ENCODE peak calls at places on chromosomes 4 and X, in seven cellular contexts. U is mammary epithelial cell, K is kidney epithelial cell, R is cardiac muscle cell, I is AG10803, H is GM23338, G is choroid plexus epithelial cell. M is an unnamed sample.

GRCh38 chrX:48456628-48457027 is 13.4 kb downstream of the SLC38A5 start:
- DNase-seq in U (no peak), K (no peak), R (no peak), I (no peak), H (no peak), G (no peak), M (no peak)

GRCh38 chrX:136725446-136726104 is 55.2 kb downstream of the ARHGEF6 start:
- DNase-seq in U (peak), K (no peak), R (peak), I (peak), H (no peak), G (peak), M (peak)

GRCh38 chr4:41212221-41213203 is 1.8 kb downstream of the APBB2 start:
- DNase-seq in U (peak), K (no peak), R (peak), I (peak), H (peak), G (peak), M (peak)

GRCh38 chr4:112817933-112818921 is 181.3 kb downstream of the LARP7 start:
- DNase-seq in U (peak), K (peak), R (peak), I (peak), H (peak), G (peak), M (peak)

GRCh38 chr4:189128341-189128740 is 812.3 kb upstream of the FRG1 start:
- DNase-seq in U (peak), K (no peak), R (no peak), I (no peak), H (no peak), G (no peak), M (no peak)

GRCh38 chrX:45344597-45344996 is 143.9 kb upstream of the DIPK2B start:
- DNase-seq in U (no peak), K (no peak), R (peak), I (peak), H (no peak), G (peak), M (peak)

GRCh38 chr4:157664726-157665125 is 444.2 kb downstream of the GRIA2 start:
- DNase-seq in U (peak), K (peak), R (peak), I (peak), H (no peak), G (peak), M (peak)

GRCh38 chrX:56792270-56793111 is 63.4 kb downstream of the NBDY start:
- DNase-seq in U (no peak), K (no peak), R (no peak), I (no peak), H (no peak), G (no peak), M (no peak)

GRCh38 chr4:46016306-46016705 is 107.5 kb downstream of the GABRG1 start:
- DNase-seq in U (no peak), K (no peak), R (peak), I (no peak), H (peak), G (peak), M (no peak)

GRCh38 chr4:151694819-151695730 is 65.7 kb downstream of the GATB start:
- DNase-seq in U (no peak), K (no peak), R (no peak), I (no peak), H (no peak), G (no peak), M (peak)

GRCh38 chr4:8641256-8641655 is 48.7 kb downstream of the CPZ start:
- DNase-seq in U (no peak), K (no peak), R (no peak), I (no peak), H (no peak), G (no peak), M (no peak)

GRCh38 chrX:152904151-152905080 is 6.5 kb downstream of the ZNF185 start:
- DNase-seq in U (peak), K (peak), R (peak), I (peak), H (peak), G (peak), M (peak)

GRCh38 chr4:128955751-128956150 is 137.6 kb downstream of the SCLT1 start:
- DNase-seq in U (no peak), K (no peak), R (no peak), I (no peak), H (no peak), G (no peak), M (no peak)

GRCh38 chr4:153224474-153224873 is 20.2 kb downstream of the TRIM2 start:
- DNase-seq in U (no peak), K (no peak), R (no peak), I (no peak), H (no peak), G (no peak), M (no peak)

GRCh38 chr4:147741190-147741788 is 9.4 kb downstream of the ARHGAP10 start:
- DNase-seq in U (peak), K (no peak), R (peak), I (peak), H (no peak), G (peak), M (no peak)

GRCh38 chr4:7968262-7968896 is 28.7 kb upstream of the AFAP1 start:
- DNase-seq in U (no peak), K (no peak), R (peak), I (no peak), H (no peak), G (no peak), M (no peak)

GRCh38 chr4:3041192-3042142 is 32.9 kb downstream of the HTT-AS start:
- DNase-seq in U (peak), K (no peak), R (peak), I (peak), H (peak), G (peak), M (peak)

GRCh38 chr4:1902243-1902642 is 31.1 kb downstream of the NSD2 start:
- DNase-seq in U (no peak), K (no peak), R (no peak), I (no peak), H (no peak), G (no peak), M (no peak)

GRCh38 chr4:3342182-3342854 is 49.5 kb downstream of the RGS12 start:
- DNase-seq in U (no peak), K (peak), R (peak), I (peak), H (no peak), G (peak), M (peak)

GRCh38 chr4:109600431-109600830 is 40.4 kb downstream of the MCUB start:
- DNase-seq in U (no peak), K (no peak), R (no peak), I (no peak), H (no peak), G (no peak), M (no peak)

GRCh38 chr4:107896158-107896645 is 35.1 kb upstream of the CYP2U1 start:
- DNase-seq in U (peak), K (peak), R (peak), I (peak), H (no peak), G (peak), M (peak)

GRCh38 chrX:69179380-69179911 is 14.2 kb upstream of the PJA1 start:
- DNase-seq in U (no peak), K (peak), R (peak), I (peak), H (peak), G (no peak), M (peak)

GRCh38 chrX:46531442-46531841 is 13.8 kb downstream of the ZNF674 start:
- DNase-seq in U (no peak), K (no peak), R (no peak), I (no peak), H (no peak), G (no peak), M (no peak)

GRCh38 chr4:125838239-125838601 is 523.5 kb downstream of the FAT4 start:
- DNase-seq in U (no peak), K (no peak), R (no peak), I (no peak), H (no peak), G (no peak), M (no peak)

GRCh38 chrX:56221101-56221500 is 11.1 kb upstream of the KLF8 start:
- DNase-seq in U (no peak), K (no peak), R (no peak), I (no peak), H (no peak), G (no peak), M (no peak)

GRCh38 chrX:56728752-56729151 is 291 bp upstream of the NBDY start:
- DNase-seq in U (peak), K (no peak), R (peak), I (no peak), H (peak), G (peak), M (peak)

GRCh38 chr4:110586137-110586850 is 36.6 kb downstream of the PITX2 start:
- DNase-seq in U (peak), K (peak), R (peak), I (peak), H (peak), G (peak), M (peak)

GRCh38 chr4:119735136-119735770 is 106.6 kb upstream of the PDE5A start:
- DNase-seq in U (peak), K (no peak), R (peak), I (peak), H (no peak), G (peak), M (peak)

GRCh38 chr4:62670509-62670908 is 1470.4 kb downstream of the ADGRL3 start:
- DNase-seq in U (no peak), K (no peak), R (no peak), I (no peak), H (no peak), G (peak), M (no peak)

GRCh38 chr4:190020790-190021717 is 6.0 kb downstream of the FRG2 start:
- DNase-seq in U (peak), K (peak), R (peak), I (peak), H (peak), G (peak), M (peak)

GRCh38 chr4:39699676-39700409 is 1.9 kb downstream of the UBE2K start:
- DNase-seq in U (peak), K (no peak), R (peak), I (no peak), H (no peak), G (peak), M (peak)

GRCh38 chrX:109936114-109936513 is 66.8 kb upstream of the TMEM164 start:
- DNase-seq in U (peak), K (no peak), R (peak), I (peak), H (no peak), G (peak), M (peak)

GRCh38 chr4:71772592-71772991 is 11.3 kb downstream of the GC start:
- DNase-seq in U (no peak), K (no peak), R (no peak), I (no peak), H (peak), G (no peak), M (no peak)
- TF ChIP-seq CTCF in U (peak), K (no peak), R (no peak), I (no peak), H (peak), G (no peak), M (no peak)

GRCh38 chr4:184382189-184382846 is 92.0 kb downstream of the IRF2 start:
- DNase-seq in U (no peak), K (no peak), R (no peak), I (no peak), H (no peak), G (no peak), M (no peak)

GRCh38 chr4:184384810-184385557 is 89.4 kb downstream of the IRF2 start:
- DNase-seq in U (peak), K (no peak), R (no peak), I (no peak), H (peak), G (peak), M (no peak)

GRCh38 chr4:184384056-184384809 is 90.1 kb downstream of the IRF2 start:
- DNase-seq in U (peak), K (peak), R (peak), I (peak), H (peak), G (peak), M (peak)

GRCh38 chr4:184385705-184386141 is 88.6 kb downstream of the IRF2 start:
- DNase-seq in U (peak), K (no peak), R (no peak), I (no peak), H (peak), G (no peak), M (no peak)

DNA sequence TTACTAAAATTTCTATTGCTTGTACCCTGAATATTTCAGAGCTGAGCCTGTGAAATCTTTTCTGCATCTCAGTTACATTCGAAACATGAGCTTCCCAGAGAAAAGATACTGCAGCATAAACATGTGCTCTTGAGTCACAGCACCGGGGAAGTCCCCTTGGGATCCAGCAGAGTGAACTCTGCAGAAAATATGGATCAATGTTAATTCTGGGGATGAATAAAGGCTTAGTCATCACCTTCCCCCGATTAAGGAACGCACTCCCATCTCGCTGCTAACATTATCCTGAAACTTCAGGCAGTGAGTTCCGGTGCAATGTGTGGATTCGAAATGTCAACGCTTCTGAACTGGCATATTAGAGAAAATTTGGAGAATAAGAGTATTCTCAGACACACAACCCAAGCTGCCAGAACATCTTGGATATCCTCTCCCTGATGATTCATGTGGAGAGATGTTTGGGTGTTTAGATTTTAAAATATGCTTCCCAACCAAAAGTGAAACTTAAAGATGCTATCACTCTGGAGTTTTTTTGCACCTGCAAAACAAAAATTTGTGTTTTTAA is 90.8 kb downstream of the IRF2 start:
- DNase-seq in U (peak), K (peak), R (peak), I (peak), H (no peak), G (peak), M (peak)
- H3K4me3 ChIP-seq in U (peak), K (no peak), R (no peak), I (peak), H (no peak), G (peak), M (peak)

DNA sequence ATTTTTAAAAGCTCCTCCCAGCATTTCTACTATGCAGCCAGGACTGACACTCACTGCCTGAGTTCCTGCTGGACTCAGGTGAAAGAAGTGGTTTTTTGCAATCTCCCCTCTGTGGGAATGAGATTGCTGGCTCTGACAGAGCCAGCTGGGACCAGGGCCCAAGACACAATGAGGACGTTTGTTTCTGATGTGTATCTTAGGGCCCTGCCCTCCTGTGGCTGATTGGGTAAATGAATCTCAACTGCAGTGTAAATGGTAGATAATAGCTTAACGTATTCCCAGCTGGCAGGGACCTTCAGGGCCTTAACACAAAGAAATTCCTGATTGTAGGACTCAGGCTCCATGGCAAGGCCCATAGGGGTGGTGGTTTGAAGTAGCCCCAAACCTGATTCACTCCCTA is 85.8 kb upstream of the PRPS1 start:
- DNase-seq in U (peak), K (no peak), R (peak), I (peak), H (peak), G (peak), M (peak)
- TF ChIP-seq CTCF in U (no peak), K (no peak), R (peak), I (peak), H (peak), G (peak), M (peak)

GRCh38 chr4:30471861-30472260 is 248.3 kb upstream of the PCDH7 start:
- DNase-seq in U (no peak), K (no peak), R (no peak), I (no peak), H (no peak), G (no peak), M (no peak)

DNA sequence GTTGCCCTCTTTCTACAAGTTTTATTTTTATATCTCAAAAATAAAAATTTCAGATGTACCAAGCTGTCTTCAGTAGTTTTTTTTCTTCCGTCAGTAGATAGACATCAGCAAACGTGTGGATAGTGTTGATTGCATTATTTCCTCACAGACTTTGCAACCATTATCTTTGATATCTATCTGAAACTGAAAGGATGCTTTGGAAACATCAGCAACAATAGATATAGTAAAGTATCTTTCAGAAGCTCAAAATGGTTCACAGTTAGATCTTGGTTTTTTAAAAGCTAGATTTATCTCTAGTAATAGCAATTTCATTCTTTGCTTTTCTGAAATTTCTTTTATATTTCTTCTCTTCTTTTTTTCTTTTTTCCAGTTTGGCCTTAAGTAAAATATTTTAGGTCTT is 246.9 kb upstream of the PCDH7 start:
- DNase-seq in U (no peak), K (no peak), R (no peak), I (no peak), H (no peak), G (no peak), M (no peak)
- H3K4me3 ChIP-seq in U (no peak), K (no peak), R (no peak), I (no peak), H (no peak), G (no peak), M (no peak)